ENCODE peak calls at places on chromosome 19, in nine cellular contexts. K is prostate gland, M is endothelial cell of umbilical vein, V is GM12878, Y is transverse colon, R is K562, L is Panc1, F is HCT116, O is spleen. B is an unnamed sample.

GRCh38 chr19:756232-756631 is 5.3 kb downstream of the MISP start:
- DNase-seq in K (no peak), M (peak; percentile 35), V (no peak), Y (peak; percentile 51), R (peak; percentile 72), L (no peak), F (peak; percentile 73), O (no peak), B (no peak)

GRCh38 chr19:29882719-29883105 is 59.3 kb upstream of the URI1 start:
- DNase-seq in K (no peak), M (no peak), V (no peak), Y (no peak), R (no peak), L (no peak), F (no peak), O (peak; percentile 41), B (no peak)

GRCh38 chr19:15379083-15379995 is at the start of gene AKAP8:
- DNase-seq in K (peak; percentile 99), M (peak; percentile 99), V (peak; percentile 94), Y (peak; percentile 99), R (peak; percentile 97), L (peak; percentile 78), F (peak; percentile 96), O (peak; percentile 99), B (peak; percentile 98)

GRCh38 chr19:33781996-33782395 is 14.7 kb upstream of the KCTD15 start:
- DNase-seq in K (no peak), M (no peak), V (no peak), Y (no peak), R (no peak), L (no peak), F (no peak), O (no peak), B (no peak)

GRCh38 chr19:6012416-6013170 is 34.7 kb upstream of the RANBP3 start:
- DNase-seq in K (no peak), M (no peak), V (no peak), Y (no peak), R (no peak), L (no peak), F (no peak), O (peak; percentile 36), B (no peak)

GRCh38 chr19:28076628-28077027 is 1136.3 kb downstream of the UQCRFS1 start:
- DNase-seq in K (no peak), M (no peak), V (no peak), Y (no peak), R (no peak), L (no peak), F (no peak), O (no peak), B (no peak)

GRCh38 chr19:10961073-10961762 is 388 bp downstream of the SMARCA4 start:
- DNase-seq in K (no peak), M (no peak), V (no peak), Y (peak; percentile 30), R (peak; percentile 87), L (no peak), F (no peak), O (no peak), B (peak; percentile 30)

GRCh38 chr19:8174706-8175105 is 25.3 kb upstream of the FBN3 start:
- DNase-seq in K (no peak), M (no peak), V (no peak), Y (no peak), R (no peak), L (no peak), F (no peak), O (no peak), B (no peak)

GRCh38 chr19:13210941-13211340 is 60.7 kb downstream of the IER2 start:
- DNase-seq in K (no peak), M (no peak), V (no peak), Y (no peak), R (no peak), L (no peak), F (no peak), O (no peak), B (no peak)

GRCh38 chr19:13212759-13213330 is 62.6 kb downstream of the IER2 start:
- DNase-seq in K (peak; percentile 20), M (peak; percentile 39), V (peak; percentile 20), Y (peak; percentile 80), R (peak; percentile 83), L (peak; percentile 43), F (peak; percentile 56), O (peak; percentile 94), B (peak; percentile 53)

GRCh38 chr19:13211426-13212308 is 61.5 kb downstream of the IER2 start:
- DNase-seq in K (no peak), M (no peak), V (no peak), Y (no peak), R (no peak), L (no peak), F (no peak), O (no peak), B (no peak)

GRCh38 chr19:13214036-13214730 is 64.0 kb downstream of the IER2 start:
- DNase-seq in K (no peak), M (no peak), V (no peak), Y (no peak), R (no peak), L (no peak), F (no peak), O (no peak), B (no peak)

DNA sequence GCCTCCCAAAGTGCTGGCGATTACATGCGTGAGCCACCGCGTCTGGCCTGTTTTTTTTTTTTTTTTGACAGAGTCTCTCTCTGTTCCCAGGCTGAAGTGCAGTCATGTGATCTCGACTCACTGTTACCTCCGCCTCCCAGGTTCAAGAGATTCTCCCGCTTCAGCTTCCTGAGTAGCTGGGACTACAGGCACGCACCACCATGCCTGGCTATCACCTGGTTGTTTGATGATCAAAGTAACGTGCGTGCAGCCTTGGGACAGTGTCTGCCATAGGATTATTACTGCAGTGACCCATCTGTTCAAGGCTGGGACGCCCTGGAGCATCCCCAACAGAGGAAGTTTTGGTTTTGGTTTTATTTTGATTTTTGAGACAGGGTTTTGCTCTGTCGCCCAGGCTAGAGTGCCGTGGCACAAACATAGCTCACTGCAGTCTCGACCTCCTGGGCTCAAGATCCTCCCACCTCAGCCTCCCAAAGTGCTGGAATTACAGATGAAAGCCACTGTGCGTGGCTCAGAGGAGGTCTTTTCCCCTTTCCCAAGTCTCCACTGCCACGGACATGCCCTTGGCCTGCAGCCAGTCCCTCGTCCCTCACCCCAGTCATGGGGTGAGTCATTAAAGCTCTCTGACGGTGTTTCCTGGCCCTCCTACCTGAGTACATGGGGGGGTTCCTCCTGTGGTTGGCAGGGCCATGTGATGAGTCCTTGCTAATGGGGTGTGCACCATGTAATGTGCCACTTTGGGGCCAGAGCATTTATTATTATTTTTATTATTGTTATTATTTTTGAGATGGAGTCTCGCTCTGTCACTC is 65.6 kb downstream of the IER2 start:
- DNase-seq in K (no peak), M (no peak), V (peak; percentile 28), Y (no peak), R (no peak), L (no peak), F (no peak), O (no peak), B (no peak)
- H3K27ac ChIP-seq in K (no peak overlapping the region), M (no peak overlapping the region), V (peak overlapping the region; percentile 40), Y (no peak overlapping the region), R (no peak overlapping the region), L (no peak overlapping the region), F (no peak overlapping the region), O (no peak overlapping the region), B (no peak overlapping the region)

GRCh38 chr19:54462072-54462712 is 1.4 kb downstream of the LENG9 start:
- DNase-seq in K (no peak), M (peak; percentile 19), V (no peak), Y (peak; percentile 37), R (peak; percentile 5), L (no peak), F (no peak), O (peak; percentile 87), B (no peak)

GRCh38 chr19:54461201-54462071 is 2.1 kb downstream of the LENG9 start:
- DNase-seq in K (no peak), M (peak; percentile 22), V (no peak), Y (no peak), R (peak; percentile 6), L (no peak), F (no peak), O (peak; percentile 80), B (no peak)

GRCh38 chr19:54459282-54460229 is 4.0 kb downstream of the LENG9 start:
- DNase-seq in K (no peak), M (no peak), V (no peak), Y (no peak), R (peak; percentile 5), L (no peak), F (no peak), O (no peak), B (no peak)

GRCh38 chr19:54458648-54459281 is 4.8 kb downstream of the LENG9 start:
- DNase-seq in K (no peak), M (no peak), V (no peak), Y (no peak), R (peak; percentile 9), L (no peak), F (no peak), O (peak; percentile 73), B (no peak)

GRCh38 chr19:54460230-54461005 is 3.2 kb downstream of the LENG9 start:
- DNase-seq in K (no peak), M (no peak), V (no peak), Y (no peak), R (peak; percentile 8), L (no peak), F (no peak), O (peak; percentile 79), B (no peak)
- TF ChIP-seq POLR2AphosphoS5 in K (no peak), M (no peak), V (no peak), Y (no peak), R (peak; percentile 23), L (peak; percentile 21), F (no peak), O (no peak), B (no peak)

GRCh38 chr19:3111586-3112247 is 17.6 kb downstream of the GNA11 start:
- DNase-seq in K (no peak), M (no peak), V (no peak), Y (no peak), R (no peak), L (no peak), F (no peak), O (no peak), B (no peak)

GRCh38 chr19:3109491-3109890 is 15.3 kb downstream of the GNA11 start:
- DNase-seq in K (no peak), M (no peak), V (no peak), Y (no peak), R (no peak), L (no peak), F (no peak), O (no peak), B (no peak)

GRCh38 chr19:3112375-3113099 is 18.4 kb downstream of the GNA11 start:
- DNase-seq in K (no peak), M (no peak), V (no peak), Y (no peak), R (no peak), L (no peak), F (no peak), O (no peak), B (no peak)

GRCh38 chr19:3108775-3109174 is 14.6 kb downstream of the GNA11 start:
- DNase-seq in K (peak; percentile 42), M (peak; percentile 62), V (no peak), Y (peak; percentile 72), R (peak; percentile 70), L (no peak), F (no peak), O (peak; percentile 87), B (no peak)

GRCh38 chr19:3110126-3110825 is 16.1 kb downstream of the GNA11 start:
- DNase-seq in K (no peak), M (no peak), V (no peak), Y (no peak), R (no peak), L (no peak), F (no peak), O (no peak), B (no peak)
- H3K27ac ChIP-seq in K (no peak overlapping the region), M (no peak overlapping the region), V (no peak overlapping the region), Y (no peak overlapping the region), R (no peak overlapping the region), L (no peak overlapping the region), F (no peak overlapping the region), O (no peak overlapping the region), B (no peak overlapping the region)

GRCh38 chr19:40807147-40808020 is 8.4 kb downstream of the EGLN2 start:
- DNase-seq in K (no peak), M (no peak), V (no peak), Y (no peak), R (peak; percentile 37), L (no peak), F (no peak), O (no peak), B (no peak)

GRCh38 chr19:40808021-40808325 is 9.0 kb downstream of the EGLN2 start:
- DNase-seq in K (no peak), M (no peak), V (no peak), Y (no peak), R (no peak), L (no peak), F (no peak), O (peak; percentile 76), B (no peak)

GRCh38 chr19:40808497-40808896 is 9.5 kb downstream of the EGLN2 start:
- DNase-seq in K (no peak), M (no peak), V (no peak), Y (no peak), R (no peak), L (no peak), F (no peak), O (peak; percentile 77), B (no peak)

GRCh38 chr19:40810160-40810559 is 11.2 kb downstream of the EGLN2 start:
- DNase-seq in K (no peak), M (no peak), V (no peak), Y (no peak), R (peak; percentile 13), L (no peak), F (no peak), O (peak; percentile 65), B (no peak)

GRCh38 chr19:40809358-40810086 is 10.5 kb downstream of the EGLN2 start:
- DNase-seq in K (no peak), M (no peak), V (no peak), Y (no peak), R (no peak), L (no peak), F (no peak), O (peak; percentile 81), B (no peak)
- TF ChIP-seq POLR2AphosphoS5 in K (no peak), M (peak; percentile 25), V (peak; percentile 14), Y (peak; percentile 2), R (no peak), L (no peak), F (no peak), O (peak; percentile 46), B (peak; percentile 52)